ENCODE peak calls at places on chromosomes 11 and 22, in five cellular contexts. C, B, M, P and T are unnamed samples.

GRCh38 chr22:27489265-27489675 is 312.3 kb downstream of the MN1 start:
- DNase-seq in C (no peak), M (peak), B (no peak), P (no peak), T (no peak)

GRCh38 chr22:24444729-24445466 is 17.5 kb downstream of the ADORA2A start:
- DNase-seq in B (no peak), P (no peak), M (no peak), C (no peak), T (no peak)

GRCh38 chr11:96035031-96035743 is 111.3 kb upstream of the MTMR2 start:
- DNase-seq in B (no peak), M (no peak), C (no peak), P (no peak), T (no peak)

GRCh38 chr22:31630331-31631329 is 31.4 kb downstream of the PISD start:
- DNase-seq in B (peak), M (peak), P (peak), C (peak), T (no peak)

GRCh38 chr22:35149149-35149548 is 83.2 kb downstream of the ISX start:
- DNase-seq in B (no peak), C (no peak), M (no peak), P (peak), T (no peak)

GRCh38 chr11:62928011-62928410 is 6.8 kb upstream of the CHRM1 start:
- DNase-seq in C (no peak), P (no peak), B (no peak), M (no peak), T (no peak)

GRCh38 chr11:102986815-102987214 is 31.3 kb upstream of the MMP13 start:
- DNase-seq in C (no peak), P (no peak), B (no peak), M (no peak), T (no peak)

GRCh38 chr11:109120341-109120740 is 301.6 kb upstream of the C11orf87 start:
- DNase-seq in P (no peak), C (no peak), B (no peak), M (no peak), T (no peak)

GRCh38 chr11:13963169-13963948 is 836 bp downstream of the SPON1 start:
- DNase-seq in M (no peak), P (no peak), C (no peak), B (no peak), T (no peak)

GRCh38 chr11:16925495-16926065 is 88.6 kb downstream of the PLEKHA7 start:
- DNase-seq in B (no peak), P (peak), M (peak), C (peak), T (no peak)

GRCh38 chr11:15654397-15654915 is 539.7 kb downstream of the INSC start:
- DNase-seq in C (no peak), P (no peak), M (no peak), B (no peak), T (no peak)

GRCh38 chr11:68976563-68976962 is 4.2 kb downstream of the MRGPRD start:
- DNase-seq in M (no peak), B (no peak), P (peak), C (no peak), T (no peak)

GRCh38 chr22:43118953-43119458 is 8.5 kb downstream of the BIK start:
- DNase-seq in M (no peak), P (no peak), C (no peak), B (no peak), T (no peak)

GRCh38 chr11:119155733-119156492 is 7.1 kb downstream of the ABCG4 start:
- DNase-seq in B (no peak), C (peak), M (peak), P (no peak), T (no peak)

GRCh38 chr11:95499516-95500135 is 268.6 kb upstream of the SESN3 start:
- DNase-seq in P (no peak), B (no peak), M (no peak), C (peak), T (no peak)

GRCh38 chr11:11496879-11497278 is 124.9 kb downstream of the GALNT18 start:
- DNase-seq in P (no peak), B (no peak), C (no peak), M (no peak), T (no peak)

GRCh38 chr11:59584294-59584693 is 31.3 kb downstream of the OSBP start:
- DNase-seq in B (no peak), C (no peak), P (no peak), M (no peak), T (no peak)

GRCh38 chr11:130715085-130715932 is 201.0 kb downstream of the SNX19 start:
- DNase-seq in C (no peak), M (no peak), P (no peak), B (no peak), T (no peak)

GRCh38 chr11:65114538-65115171 is 2.8 kb downstream of the ZNHIT2 start:
- DNase-seq in B (no peak), C (no peak), P (no peak), M (no peak), T (no peak)

GRCh38 chr11:46492540-46492939 is 101.0 kb upstream of the CHRM4 start:
- DNase-seq in M (no peak), C (no peak), B (no peak), P (no peak), T (no peak)

GRCh38 chr22:23060612-23061400 is 9.5 kb upstream of the GNAZ start:
- DNase-seq in P (peak), C (no peak), M (no peak), B (no peak), T (no peak)

GRCh38 chr11:440065-441042 is 1.5 kb downstream of the ANO9 start:
- DNase-seq in M (no peak), C (no peak), B (peak), P (no peak), T (no peak)

GRCh38 chr11:73234403-73235181 is 16.5 kb downstream of the P2RY2 start:
- DNase-seq in P (peak), B (no peak), M (no peak), C (no peak), T (no peak)

GRCh38 chr11:45431301-45432018 is 145.3 kb upstream of the SYT13 start:
- DNase-seq in P (no peak), B (no peak), C (no peak), M (no peak), T (no peak)

GRCh38 chr11:61092280-61092766 is 10.0 kb upstream of the CD5 start:
- DNase-seq in B (no peak), P (no peak), M (no peak), C (no peak), T (no peak)

GRCh38 chr11:101030015-101030414 is 99.6 kb downstream of the PGR start:
- DNase-seq in B (no peak), M (no peak), C (no peak), P (no peak), T (no peak)

GRCh38 chr11:115385211-115385610 is 119.0 kb downstream of the CADM1 start:
- DNase-seq in C (no peak), M (no peak), B (no peak), P (no peak), T (no peak)

GRCh38 chr22:48782326-48782725 is 1045.3 kb downstream of the BRD1 start:
- DNase-seq in B (no peak), C (no peak), M (no peak), P (no peak), T (no peak)

GRCh38 chr11:70842701-70843100 is 409.7 kb downstream of the SHANK2 start:
- DNase-seq in B (no peak), M (no peak), P (no peak), C (no peak), T (no peak)

GRCh38 chr11:110966131-110966530 is 253.9 kb upstream of the ARHGAP20 start:
- DNase-seq in B (no peak), C (no peak), M (no peak), P (no peak), T (no peak)

GRCh38 chr11:117885777-117886176 is 9.3 kb upstream of the FXYD6 start:
- DNase-seq in C (no peak), P (no peak), B (no peak), M (peak), T (no peak)

GRCh38 chr22:46084376-46084775 is 66.0 kb upstream of the PPARA start:
- DNase-seq in M (no peak), C (no peak), P (peak), B (no peak), T (no peak)
- H3K27ac ChIP-seq in M (peak), C (peak), P (peak), B (peak), T (peak)

GRCh38 chr22:19714320-19715252 is at the start of gene SEPTIN5:
- DNase-seq in P (no peak), M (peak), C (no peak), B (no peak), T (no peak)
- H3K27ac ChIP-seq in P (no peak), M (no peak), C (peak), B (peak), T (no peak)

GRCh38 chr11:85810871-85811611 is at the start of gene SYTL2:
- DNase-seq in C (peak), P (peak), M (peak), B (peak), T (no peak)
- H3K27ac ChIP-seq in C (no peak), P (peak), M (no peak), B (peak), T (no peak)

GRCh38 chr11:19625438-19625837 is 87.2 kb upstream of the NAV2 start:
- DNase-seq in B (no peak), M (no peak), P (no peak), C (no peak), T (no peak)

GRCh38 chr11:19628018-19628417 is 84.6 kb upstream of the NAV2 start:
- DNase-seq in P (no peak), B (no peak), C (peak), M (peak), T (no peak)

GRCh38 chr11:19632435-19632834 is 80.2 kb upstream of the NAV2 start:
- DNase-seq in M (no peak), B (no peak), P (no peak), C (peak), T (peak)

GRCh38 chr11:19631657-19632325 is 80.8 kb upstream of the NAV2 start:
- DNase-seq in C (no peak), M (no peak), P (no peak), B (no peak), T (no peak)

GRCh38 chr11:19627566-19627965 is 85.1 kb upstream of the NAV2 start:
- DNase-seq in B (no peak), M (no peak), P (no peak), C (no peak), T (no peak)
- H3K27ac ChIP-seq in B (no peak), M (no peak), P (no peak), C (peak), T (no peak)

DNA sequence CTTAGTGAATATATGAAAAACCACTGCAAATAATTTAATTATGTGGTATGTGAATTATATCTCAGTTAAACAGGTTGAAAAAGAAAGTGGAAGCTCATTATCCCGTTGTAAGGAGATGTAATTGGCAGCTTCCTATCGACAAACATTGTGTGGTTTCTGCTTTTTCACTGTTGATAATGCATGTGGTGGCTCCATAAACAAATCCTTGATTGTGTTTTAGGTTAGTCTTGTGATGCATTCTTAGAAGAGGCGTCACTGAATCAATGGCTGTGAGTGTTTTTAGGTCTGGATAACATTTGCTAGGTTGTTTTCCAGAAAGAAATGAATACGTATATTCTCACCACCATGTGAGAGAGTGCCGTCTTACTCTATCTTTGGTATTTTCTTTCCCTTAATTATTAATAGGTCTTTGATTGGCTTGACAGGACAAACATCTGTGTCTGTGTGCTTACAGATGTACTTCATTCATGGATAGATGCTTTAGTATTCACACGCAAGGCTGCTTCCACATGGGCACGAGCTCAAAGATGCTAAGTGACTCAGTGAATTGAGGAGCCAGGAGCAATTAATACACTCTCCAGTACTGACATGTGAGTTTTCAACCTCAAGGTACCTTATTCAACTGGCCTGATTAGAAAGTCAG is 166.7 kb downstream of the TBC1D22A start:
- DNase-seq in C (no peak), M (no peak), B (no peak), P (no peak), T (no peak)
- H3K27ac ChIP-seq in C (no peak), M (no peak), B (no peak), P (no peak), T (no peak)

GRCh38 chr11:20373102-20373501 is 9.6 kb downstream of the HTATIP2 start:
- DNase-seq in P (no peak), C (no peak), M (no peak), B (no peak), T (no peak)

GRCh38 chr11:20372081-20372480 is 8.6 kb downstream of the HTATIP2 start:
- DNase-seq in P (no peak), B (no peak), C (no peak), M (no peak), T (no peak)

GRCh38 chr11:20367313-20367948 is 3.9 kb downstream of the HTATIP2 start:
- DNase-seq in B (peak), C (peak), M (no peak), P (no peak), T (peak)

GRCh38 chr11:20368441-20368840 is 4.9 kb downstream of the HTATIP2 start:
- DNase-seq in B (no peak), M (no peak), P (no peak), C (peak), T (no peak)

DNA sequence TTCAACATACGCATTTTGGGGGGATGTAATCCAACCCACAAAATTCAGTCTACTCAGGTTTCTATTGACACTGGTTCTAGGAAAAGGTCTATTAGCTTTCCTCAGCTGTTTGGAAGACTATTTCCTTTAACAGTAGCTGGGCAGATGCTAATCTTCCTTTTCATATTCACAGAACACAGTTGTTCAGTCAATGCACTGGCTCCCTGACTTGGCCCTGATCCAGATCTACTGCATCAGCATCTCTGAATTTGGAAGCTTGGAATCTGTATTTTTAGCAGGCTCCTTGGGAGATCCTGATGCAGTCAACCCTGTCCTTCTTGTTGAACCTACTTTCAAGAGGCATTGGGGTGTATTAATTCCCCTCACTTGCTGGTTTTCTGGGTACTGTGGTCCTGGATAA is 6.3 kb downstream of the HTATIP2 start:
- DNase-seq in B (peak), P (no peak), M (no peak), C (no peak), T (no peak)
- H3K27ac ChIP-seq in B (peak), P (no peak), M (no peak), C (no peak), T (no peak)

GRCh38 chr11:79950741-79951140 is 509.9 kb upstream of the TENM4 start:
- DNase-seq in P (no peak), B (no peak), C (no peak), M (no peak), T (no peak)
- H3K27ac ChIP-seq in P (no peak), B (no peak), C (no peak), M (no peak), T (no peak)

GRCh38 chr22:26023104-26023775 is 146.0 kb upstream of the SEZ6L start:
- DNase-seq in M (no peak), B (no peak), C (no peak), P (no peak), T (no peak)
- H3K27ac ChIP-seq in M (no peak), B (no peak), C (no peak), P (no peak), T (no peak)

GRCh38 chr11:66868726-66869291 is 11.9 kb downstream of the LRFN4 start:
- DNase-seq in M (peak), C (peak), B (no peak), P (peak), T (no peak)

GRCh38 chr11:66871521-66871901 is 14.6 kb downstream of the LRFN4 start:
- DNase-seq in B (no peak), C (no peak), M (no peak), P (no peak), T (no peak)

GRCh38 chr11:66869471-66869870 is 12.6 kb downstream of the LRFN4 start:
- DNase-seq in C (no peak), M (no peak), B (no peak), P (no peak), T (no peak)

GRCh38 chr11:66870131-66870530 is 13.3 kb downstream of the LRFN4 start:
- DNase-seq in C (no peak), M (no peak), B (no peak), P (no peak), T (no peak)

DNA sequence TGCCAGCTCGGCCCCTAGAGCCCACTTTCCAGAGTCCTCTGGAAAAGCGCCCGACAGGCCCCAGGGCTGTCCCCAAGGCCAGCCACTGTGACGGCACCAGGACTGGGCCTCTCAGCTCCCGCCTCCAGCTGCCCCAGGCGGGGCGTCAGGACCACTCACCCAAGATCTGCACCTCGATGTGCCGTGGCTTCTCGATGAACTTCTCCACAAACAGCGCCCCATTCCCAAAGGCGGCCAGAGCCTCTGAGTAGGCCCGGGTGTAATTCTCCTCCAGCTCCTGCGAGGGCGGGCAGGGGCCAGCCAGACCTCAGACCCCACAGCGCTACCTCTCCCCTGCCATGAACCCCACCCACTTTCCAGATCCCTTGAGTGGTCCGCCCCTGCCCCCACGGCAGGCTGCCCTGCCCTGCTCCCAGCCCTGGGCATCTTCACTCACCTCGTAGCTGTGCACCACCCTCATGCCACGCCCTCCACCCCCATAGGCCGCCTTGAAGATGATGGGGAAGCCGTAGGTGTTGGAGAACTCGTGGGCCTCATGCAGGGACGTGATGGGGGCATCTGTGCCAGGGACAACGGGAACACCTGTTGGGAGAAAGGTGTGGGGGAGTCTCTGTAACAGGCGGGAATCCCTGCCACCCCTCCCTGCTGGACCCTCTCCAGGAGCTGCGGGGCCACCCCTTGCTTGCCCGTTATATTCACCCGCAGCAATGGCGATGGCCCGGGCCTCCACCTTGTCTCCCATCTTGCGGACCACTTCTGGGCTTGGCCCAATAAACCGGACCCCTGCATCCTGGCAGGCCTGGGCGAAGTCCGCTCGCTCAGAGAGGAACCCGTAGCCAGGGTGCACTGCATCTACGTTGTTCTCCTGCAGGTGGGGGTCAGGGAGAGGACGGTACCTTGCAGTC is 14.0 kb downstream of the LRFN4 start:
- DNase-seq in M (no peak), C (no peak), B (no peak), P (no peak), T (no peak)
- H3K27ac ChIP-seq in M (no peak), C (no peak), B (no peak), P (no peak), T (no peak)